ENCODE peak calls at places on chromosomes 2 and 18, in seven cellular contexts. A is astrocyte of the cerebellum, J is astrocyte of the spinal cord, C is GM12865, S is neural crest cell, O is HFFc6, V is RWPE1. K is an unnamed sample.

GRCh38 chr2:80311304-80311703 is 6.8 kb upstream of the LRRTM1 start:
- DNase-seq in V (no peak), J (no peak), C (no peak), S (no peak), O (no peak), A (no peak), K (no peak)

GRCh38 chr2:314561-315336 is 26.9 kb upstream of the ALKAL2 start:
- DNase-seq in O (no peak), J (no peak), V (no peak), C (no peak), A (no peak), S (no peak), K (no peak)

GRCh38 chr2:134127496-134127895 is 126.4 kb upstream of the MGAT5 start:
- DNase-seq in O (no peak), A (no peak), J (no peak), C (peak), S (no peak), V (no peak), K (no peak)

GRCh38 chr2:61420986-61421546 is 49.8 kb downstream of the USP34 start:
- DNase-seq in C (no peak), S (no peak), A (no peak), O (no peak), J (no peak), V (no peak), K (no peak)

GRCh38 chr18:629303-630150 is 27.9 kb upstream of the TYMS start:
- DNase-seq in J (no peak), O (no peak), V (no peak), C (no peak), S (no peak), A (no peak), K (no peak)

GRCh38 chr2:97911210-97911921 is 84.4 kb downstream of the TMEM131 start:
- DNase-seq in A (no peak), O (peak), S (no peak), C (peak), V (no peak), J (peak), K (no peak)

GRCh38 chr2:29583104-29583503 is 338.3 kb downstream of the ALK start:
- DNase-seq in J (no peak), C (peak), S (no peak), O (no peak), V (no peak), A (no peak), K (no peak)

GRCh38 chr2:43312751-43313641 is 86.6 kb upstream of the ZFP36L2 start:
- DNase-seq in S (no peak), V (no peak), A (peak), C (no peak), O (peak), J (peak), K (peak)

GRCh38 chr18:957829-958228 is 53.2 kb downstream of the ADCYAP1 start:
- DNase-seq in V (no peak), A (no peak), J (no peak), S (no peak), C (no peak), O (no peak), K (no peak)

GRCh38 chr2:106843001-106843909 is 42.7 kb downstream of the ST6GAL2 start:
- DNase-seq in C (no peak), S (no peak), J (no peak), O (no peak), V (no peak), A (no peak), K (no peak)

GRCh38 chr18:62838475-62839098 is 123.2 kb downstream of the PHLPP1 start:
- DNase-seq in J (no peak), V (no peak), A (no peak), S (no peak), O (no peak), C (peak), K (no peak)

GRCh38 chr2:203341741-203342310 is 13.6 kb downstream of the ABI2 start:
- DNase-seq in A (no peak), S (no peak), V (no peak), J (peak), C (no peak), O (peak), K (no peak)

GRCh38 chr2:47211497-47212011 is 56.4 kb upstream of the STPG4 start:
- DNase-seq in A (no peak), O (no peak), J (no peak), C (no peak), V (no peak), S (no peak), K (no peak)

GRCh38 chr2:149166958-149167810 is 128.7 kb downstream of the LYPD6B start:
- DNase-seq in A (no peak), C (peak), J (no peak), V (no peak), S (no peak), O (peak), K (no peak)

GRCh38 chr2:191298306-191298705 is 53.1 kb downstream of the MYO1B start:
- DNase-seq in C (no peak), A (no peak), V (no peak), O (peak), J (peak), S (no peak), K (no peak)

GRCh38 chr2:180012523-180012922 is 5.4 kb upstream of the CWC22 start:
- DNase-seq in C (no peak), O (peak), J (peak), V (peak), A (no peak), S (no peak), K (no peak)

GRCh38 chr18:46712406-46712805 is 44.4 kb downstream of the ST8SIA5 start:
- DNase-seq in V (no peak), J (peak), S (no peak), A (peak), O (peak), C (no peak), K (peak)

GRCh38 chr2:60068755-60069154 is 484.7 kb downstream of the BCL11A start:
- DNase-seq in O (no peak), A (no peak), V (no peak), S (no peak), J (no peak), C (peak), K (no peak)

GRCh38 chr18:37207343-37207742 is 358.3 kb downstream of the CELF4 start:
- DNase-seq in J (no peak), O (no peak), C (no peak), S (no peak), A (no peak), V (no peak), K (no peak)

GRCh38 chr2:97749611-97750010 is 36.2 kb downstream of the ZAP70 start:
- DNase-seq in J (no peak), A (no peak), C (no peak), S (no peak), V (no peak), O (no peak), K (peak)

GRCh38 chr18:59385191-59385590 is 26.1 kb upstream of the LMAN1 start:
- DNase-seq in C (no peak), J (no peak), V (no peak), A (no peak), S (no peak), O (no peak), K (no peak)

GRCh38 chr2:129922571-129923264 is 56.7 kb upstream of the RAB6C start:
- DNase-seq in V (no peak), S (no peak), A (no peak), C (no peak), J (no peak), O (no peak), K (peak)

GRCh38 chr2:55232863-55233657 is 572 bp downstream of the RPS27A start:
- DNase-seq in A (no peak), C (peak), V (peak), O (no peak), S (no peak), J (peak), K (peak)

GRCh38 chr2:30147715-30148611 is 1.2 kb downstream of the YPEL5 start:
- DNase-seq in C (peak), O (peak), J (peak), A (peak), S (peak), V (peak), K (peak)

GRCh38 chr2:68333009-68333408 is 13.3 kb upstream of the CNRIP1 start:
- DNase-seq in O (no peak), C (no peak), A (no peak), V (no peak), S (no peak), J (no peak), K (no peak)

GRCh38 chr2:86216577-86217555 is 17.6 kb downstream of the MRPL35 start:
- DNase-seq in C (no peak), A (no peak), V (no peak), S (no peak), J (peak), O (peak), K (no peak)

DNA sequence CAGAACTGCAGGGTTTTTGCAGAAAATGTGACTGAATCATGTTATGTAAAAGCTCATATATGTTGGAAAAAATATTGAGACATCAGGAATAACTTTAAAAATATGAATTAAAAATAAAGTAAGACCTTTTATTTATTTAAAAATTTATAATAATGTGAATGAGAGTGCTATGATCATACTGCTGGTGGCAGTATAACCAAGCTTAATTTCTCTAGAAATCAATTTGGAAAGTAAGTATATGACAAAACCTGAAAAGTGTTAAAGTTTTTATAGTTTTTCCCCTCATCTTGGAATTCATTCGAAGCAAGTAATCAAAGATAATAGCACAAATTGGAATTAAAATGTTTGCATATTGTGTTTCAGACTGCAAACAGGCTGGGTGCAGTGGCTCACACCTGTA is 7.5 kb downstream of the SLC39A10 start:
- DNase-seq in O (no peak), A (no peak), C (no peak), V (no peak), J (peak), S (no peak), K (no peak)
- TF ChIP-seq CTCF in O (peak), A (no peak), C (no peak), V (no peak), J (peak), S (peak), K (no peak)

GRCh38 chr2:122061206-122061605 is 305.8 kb downstream of the TSN start:
- DNase-seq in A (no peak), V (no peak), C (no peak), S (no peak), J (no peak), O (no peak), K (no peak)
- TF ChIP-seq CTCF in A (no peak), V (no peak), C (no peak), S (no peak), J (no peak), O (no peak), K (no peak)

DNA sequence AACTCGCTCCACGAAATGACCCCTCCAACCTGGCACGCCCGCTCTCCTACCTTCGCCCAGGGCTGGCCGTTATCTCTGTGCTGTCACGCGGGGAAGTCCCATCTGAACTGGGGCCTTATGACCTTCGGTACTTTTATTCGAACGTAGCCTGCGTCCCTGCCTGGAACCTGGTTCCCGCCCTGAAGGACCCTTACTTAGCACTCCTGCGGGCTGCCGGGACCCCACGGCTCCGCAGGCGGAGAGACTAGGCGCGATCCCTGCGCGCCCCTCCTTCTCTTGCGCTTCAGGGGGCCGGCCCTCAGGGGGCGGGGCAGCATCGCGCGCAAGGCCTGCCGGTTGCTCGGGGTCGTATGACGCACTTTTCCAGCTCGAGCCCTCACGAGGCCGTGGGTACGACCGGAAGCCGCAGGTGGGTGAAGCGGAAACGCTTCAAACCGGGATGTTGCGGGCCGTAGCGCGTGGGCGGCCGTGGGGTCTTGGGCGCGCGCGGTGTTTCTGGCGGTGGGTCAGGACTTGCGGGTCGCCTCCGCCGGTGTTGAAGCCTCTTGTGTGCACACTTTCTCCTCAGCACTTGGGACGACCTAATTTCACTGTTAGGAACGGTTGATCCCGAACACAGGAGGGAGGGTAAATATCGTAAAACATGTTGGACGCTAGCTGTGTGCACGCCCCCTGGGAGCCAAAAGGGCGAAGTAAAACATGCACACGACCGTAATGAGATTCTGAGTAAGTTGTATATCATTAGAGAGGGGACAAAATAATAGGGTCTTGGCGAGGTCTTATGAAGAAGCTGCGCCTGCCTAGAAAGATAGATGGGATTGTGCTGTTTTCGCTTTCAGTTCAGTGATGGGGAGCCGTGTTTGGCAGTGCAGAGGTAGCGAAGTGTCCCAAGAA is at the start of the genes LIPT1 and TSGA10:
- DNase-seq in A (peak), S (peak), C (peak), V (peak), O (peak), J (peak), K (peak)
- TF ChIP-seq CTCF in A (peak), S (peak), C (no peak), V (no peak), O (peak), J (peak), K (no peak)

GRCh38 chr2:151071382-151071781 is 190.3 kb downstream of the RBM43 start:
- DNase-seq in J (peak), O (peak), C (no peak), A (no peak), V (no peak), S (no peak), K (peak)
- TF ChIP-seq CTCF in J (peak), O (peak), C (no peak), A (peak), V (no peak), S (peak), K (peak)

GRCh38 chr2:239824051-239824694 is 201.0 kb downstream of the NDUFA10 start:
- DNase-seq in O (no peak), J (no peak), A (no peak), C (peak), S (no peak), V (peak), K (peak)
- TF ChIP-seq CTCF in O (peak), J (peak), A (no peak), C (peak), S (peak), V (peak), K (peak)

K was measured in nephron progenitor cell.